ENCODE peak calls at places on chromosomes 16 and 17, in five cellular contexts. One of them, this sample, is unnamed.

GRCh38 chr16:88903267-88903666 is 36.8 kb upstream of the PABPN1L start:
- DNase-seq in A549: no peak
- DNase-seq in hypothalamus: no peak
- DNase-seq in stimulated activated CD4-positive, alpha-beta T cell treated with anti-CD3 and anti-CD28 coated beads, Interleukin-2, amount 100 ng/mL, for 48 hours: no peak
- DNase-seq in lung: no peak
- DNase-seq in this sample: no peak

GRCh38 chr16:73062640-73063283 is 14.8 kb upstream of the ZFHX3 start:
- DNase-seq in A549: no peak
- DNase-seq in hypothalamus: no peak
- DNase-seq in stimulated activated CD4-positive, alpha-beta T cell treated with anti-CD3 and anti-CD28 coated beads, Interleukin-2, amount 100 ng/mL, for 48 hours: no peak
- DNase-seq in lung: no peak
- DNase-seq in this sample: no peak

GRCh38 chr17:1412185-1413110 is 12.4 kb upstream of the YWHAE start:
- DNase-seq in A549: no peak
- DNase-seq in hypothalamus: no peak
- DNase-seq in stimulated activated CD4-positive, alpha-beta T cell treated with anti-CD3 and anti-CD28 coated beads, Interleukin-2, amount 100 ng/mL, for 48 hours: no peak
- DNase-seq in lung: peak; percentile 45
- DNase-seq in this sample: no peak

GRCh38 chr16:4407543-4408322 is 8.7 kb downstream of the CORO7 start:
- DNase-seq in A549: no peak
- DNase-seq in hypothalamus: no peak
- DNase-seq in stimulated activated CD4-positive, alpha-beta T cell treated with anti-CD3 and anti-CD28 coated beads, Interleukin-2, amount 100 ng/mL, for 48 hours: no peak
- DNase-seq in lung: no peak
- DNase-seq in this sample: no peak

GRCh38 chr16:59658572-59658971 is 924.5 kb upstream of the GOT2 start:
- DNase-seq in A549: no peak
- DNase-seq in hypothalamus: no peak
- DNase-seq in stimulated activated CD4-positive, alpha-beta T cell treated with anti-CD3 and anti-CD28 coated beads, Interleukin-2, amount 100 ng/mL, for 48 hours: no peak
- DNase-seq in lung: no peak
- DNase-seq in this sample: no peak

GRCh38 chr16:13919330-13919682 is 648 bp upstream of the ERCC4 start:
- DNase-seq in A549: no peak
- DNase-seq in hypothalamus: no peak
- DNase-seq in stimulated activated CD4-positive, alpha-beta T cell treated with anti-CD3 and anti-CD28 coated beads, Interleukin-2, amount 100 ng/mL, for 48 hours: no peak
- DNase-seq in lung: no peak
- DNase-seq in this sample: peak; percentile 20

GRCh38 chr17:7038025-7038862 is 2.4 kb downstream of the SLC16A13 start:
- DNase-seq in A549: no peak
- DNase-seq in hypothalamus: no peak
- DNase-seq in stimulated activated CD4-positive, alpha-beta T cell treated with anti-CD3 and anti-CD28 coated beads, Interleukin-2, amount 100 ng/mL, for 48 hours: no peak
- DNase-seq in lung: no peak
- DNase-seq in this sample: no peak

GRCh38 chr16:58197314-58198012 is 443 bp downstream of the CSNK2A2 start:
- DNase-seq in A549: no peak
- DNase-seq in hypothalamus: no peak
- DNase-seq in stimulated activated CD4-positive, alpha-beta T cell treated with anti-CD3 and anti-CD28 coated beads, Interleukin-2, amount 100 ng/mL, for 48 hours: no peak
- DNase-seq in lung: no peak
- DNase-seq in this sample: peak; percentile 35

GRCh38 chr16:89905511-89906140 is 13.0 kb upstream of the MC1R start:
- DNase-seq in A549: no peak
- DNase-seq in hypothalamus: no peak
- DNase-seq in stimulated activated CD4-positive, alpha-beta T cell treated with anti-CD3 and anti-CD28 coated beads, Interleukin-2, amount 100 ng/mL, for 48 hours: no peak
- DNase-seq in lung: no peak
- DNase-seq in this sample: no peak

GRCh38 chr16:30060354-30061194 is 5.0 kb upstream of the ALDOA start:
- DNase-seq in A549: no peak
- DNase-seq in hypothalamus: no peak
- DNase-seq in stimulated activated CD4-positive, alpha-beta T cell treated with anti-CD3 and anti-CD28 coated beads, Interleukin-2, amount 100 ng/mL, for 48 hours: no peak
- DNase-seq in lung: no peak
- DNase-seq in this sample: no peak

GRCh38 chr16:81190667-81191066 is 47.8 kb upstream of the BCO1 start:
- DNase-seq in A549: peak; percentile 52
- DNase-seq in hypothalamus: no peak
- DNase-seq in stimulated activated CD4-positive, alpha-beta T cell treated with anti-CD3 and anti-CD28 coated beads, Interleukin-2, amount 100 ng/mL, for 48 hours: no peak
- DNase-seq in lung: no peak
- DNase-seq in this sample: no peak

GRCh38 chr17:297758-298157 is 54.8 kb downstream of the RPH3AL start:
- DNase-seq in A549: no peak
- DNase-seq in hypothalamus: no peak
- DNase-seq in stimulated activated CD4-positive, alpha-beta T cell treated with anti-CD3 and anti-CD28 coated beads, Interleukin-2, amount 100 ng/mL, for 48 hours: no peak
- DNase-seq in lung: no peak
- DNase-seq in this sample: no peak

GRCh38 chr17:27491713-27492190 is 35.5 kb downstream of the KSR1 start:
- DNase-seq in A549: no peak
- DNase-seq in hypothalamus: no peak
- DNase-seq in stimulated activated CD4-positive, alpha-beta T cell treated with anti-CD3 and anti-CD28 coated beads, Interleukin-2, amount 100 ng/mL, for 48 hours: no peak
- DNase-seq in lung: no peak
- DNase-seq in this sample: no peak

GRCh38 chr16:58409316-58409973 is 17.2 kb downstream of the GINS3 start:
- DNase-seq in A549: peak; percentile 30
- DNase-seq in hypothalamus: peak; percentile 18
- DNase-seq in stimulated activated CD4-positive, alpha-beta T cell treated with anti-CD3 and anti-CD28 coated beads, Interleukin-2, amount 100 ng/mL, for 48 hours: no peak
- DNase-seq in lung: no peak
- DNase-seq in this sample: no peak

GRCh38 chr17:7192271-7192937 is 13.2 kb upstream of the ASGR1 start:
- DNase-seq in A549: no peak
- DNase-seq in hypothalamus: no peak
- DNase-seq in stimulated activated CD4-positive, alpha-beta T cell treated with anti-CD3 and anti-CD28 coated beads, Interleukin-2, amount 100 ng/mL, for 48 hours: no peak
- DNase-seq in lung: no peak
- DNase-seq in this sample: no peak

GRCh38 chr16:75319513-75320401 is 68.3 kb upstream of the BCAR1 start:
- DNase-seq in A549: no peak
- DNase-seq in hypothalamus: no peak
- DNase-seq in stimulated activated CD4-positive, alpha-beta T cell treated with anti-CD3 and anti-CD28 coated beads, Interleukin-2, amount 100 ng/mL, for 48 hours: no peak
- DNase-seq in lung: no peak
- DNase-seq in this sample: no peak

GRCh38 chr17:57557793-57558681 is 187.1 kb downstream of the CCDC182 start:
- DNase-seq in A549: peak; percentile 28
- DNase-seq in hypothalamus: no peak
- DNase-seq in stimulated activated CD4-positive, alpha-beta T cell treated with anti-CD3 and anti-CD28 coated beads, Interleukin-2, amount 100 ng/mL, for 48 hours: no peak
- DNase-seq in lung: peak; percentile 35
- DNase-seq in this sample: no peak

This sample was measured in HEK293T.